ENCODE peak calls at places on chromosomes 6 and 20, in ten cellular contexts. U, Y, E, O, S, C, M, X, N and H are unnamed samples. For H3K9me3, the result is how much of the 10 kb centered on the place peaks cover.

GRCh38 chr20:49323622-49324238 is 45.9 kb upstream of the ZNFX1 start:
- DNase-seq in E (no peak), C (peak), U (no peak), Y (no peak), O (peak), X (no peak), M (no peak), S (peak), N (peak), H (peak)

GRCh38 chr20:37526839-37527637 is 638 bp downstream of the BLCAP start:
- DNase-seq in Y (no peak), M (no peak), N (peak), S (peak), C (peak), X (peak), E (no peak), U (no peak), O (peak), H (no peak)

GRCh38 chr6:32852844-32853540 is 512 bp downstream of the TAP1 start:
- DNase-seq in M (peak), C (peak), Y (peak), X (peak), U (peak), N (peak), S (peak), E (peak), O (no peak), H (no peak)

GRCh38 chr6:28488916-28489365 is 26.7 kb downstream of the GPX6 start:
- DNase-seq in M (no peak), X (peak), E (no peak), S (peak), U (no peak), C (peak), Y (peak), N (peak), O (peak), H (peak)

GRCh38 chr6:124955108-124955851 is 7.0 kb upstream of the RNF217 start:
- DNase-seq in Y (no peak), N (no peak), U (no peak), M (no peak), X (peak), S (peak), E (no peak), C (no peak), O (no peak), H (no peak)

GRCh38 chr6:94487371-94487770 is 1068.0 kb upstream of the EPHA7 start:
- DNase-seq in U (no peak), S (no peak), X (no peak), O (no peak), E (no peak), Y (no peak), N (no peak), M (no peak), C (peak), H (no peak)

GRCh38 chr6:31513456-31514165 is 15.2 kb upstream of the MCCD1 start:
- DNase-seq in E (peak), U (no peak), S (no peak), M (no peak), X (no peak), O (no peak), C (peak), N (no peak), Y (no peak), H (no peak)

GRCh38 chr6:24658573-24659511 is 7.9 kb downstream of the TDP2 start:
- DNase-seq in E (no peak), N (peak), M (no peak), S (no peak), U (no peak), X (no peak), Y (no peak), C (peak), O (peak), H (peak)

GRCh38 chr6:109381747-109382575 is at the start of gene CD164:
- DNase-seq in E (peak), O (peak), M (peak), U (peak), S (peak), Y (peak), X (peak), C (peak), N (peak), H (peak)

GRCh38 chr6:147579667-147580066 is 71.2 kb downstream of the SAMD5 start:
- DNase-seq in U (no peak), M (no peak), E (no peak), S (no peak), Y (no peak), X (no peak), N (no peak), C (peak), O (no peak), H (no peak)

GRCh38 chr6:75735491-75736186 is 13.4 kb upstream of the MYO6 start:
- DNase-seq in U (peak), Y (no peak), M (no peak), S (no peak), X (no peak), C (peak), E (no peak), O (no peak), N (peak), H (no peak)

GRCh38 chr6:10175330-10175729 is 239.5 kb downstream of the TFAP2A start:
- DNase-seq in C (peak), U (no peak), Y (no peak), M (no peak), X (no peak), O (no peak), S (no peak), E (no peak), N (no peak), H (no peak)

GRCh38 chr6:77292564-77293546 is 170.4 kb downstream of the HTR1B start:
- DNase-seq in Y (no peak), U (no peak), M (no peak), S (no peak), C (peak), N (peak), O (no peak), X (no peak), E (no peak), H (peak)

GRCh38 chr6:24749292-24749691 is 25.4 kb upstream of the GMNN start:
- DNase-seq in C (no peak), S (no peak), O (no peak), E (no peak), M (no peak), N (no peak), X (no peak), Y (no peak), U (no peak), H (no peak)

GRCh38 chr6:7841781-7842468 is 68.7 kb downstream of the TXNDC5 start:
- DNase-seq in M (no peak), C (no peak), U (no peak), E (no peak), X (no peak), N (no peak), O (no peak), Y (no peak), S (no peak), H (no peak)

GRCh38 chr6:34276881-34277762 is 28.3 kb upstream of the SMIM29 start:
- DNase-seq in E (no peak), N (no peak), O (no peak), Y (no peak), S (no peak), C (no peak), X (no peak), U (no peak), M (peak), H (no peak)

GRCh38 chr20:59217162-59217561 is 53.5 kb downstream of the ZNF831 start:
- DNase-seq in M (no peak), Y (no peak), U (no peak), E (no peak), X (no peak), N (no peak), O (no peak), S (no peak), C (no peak), H (no peak)

GRCh38 chr6:43873806-43874714 is 104.0 kb downstream of the VEGFA start:
- DNase-seq in S (no peak), X (peak), M (no peak), N (no peak), Y (no peak), C (peak), O (peak), E (no peak), U (peak), H (no peak)

GRCh38 chr20:23452776-23453175 is at the start of gene CST11:
- DNase-seq in N (no peak), Y (no peak), U (no peak), S (no peak), C (no peak), O (no peak), M (peak), X (no peak), E (no peak), H (no peak)

GRCh38 chr6:123529843-123530242 is 106.9 kb downstream of the TRDN start:
- DNase-seq in C (no peak), U (no peak), O (no peak), M (no peak), S (peak), Y (no peak), X (no peak), E (no peak), N (peak), H (no peak)

DNA sequence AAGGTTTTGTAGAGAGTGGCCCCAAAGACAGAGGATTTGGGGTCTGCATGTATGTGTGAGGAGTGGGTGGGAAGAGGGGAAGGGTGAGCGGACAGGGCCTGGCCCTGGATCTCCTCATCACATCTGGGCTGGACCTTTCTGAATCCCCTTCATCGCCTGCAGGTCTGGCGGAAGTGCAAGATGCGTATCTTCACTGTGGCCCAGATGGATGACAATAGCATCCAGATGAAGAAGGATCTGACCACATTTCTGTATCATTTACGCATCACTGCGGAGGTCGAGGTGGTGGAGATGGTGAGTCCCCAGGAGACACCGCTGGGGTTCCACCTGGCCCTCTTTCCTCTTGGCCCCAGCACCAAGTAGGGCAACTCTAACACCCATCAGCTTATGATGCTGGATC is 24.4 kb downstream of the SLC12A5 start:
- DNase-seq in M (no peak), S (no peak), E (no peak), C (no peak), U (no peak), Y (no peak), O (no peak), N (no peak), X (no peak), H (no peak)
- H3K4me3 ChIP-seq in M (no peak), S (no peak), E (no peak), C (no peak), U (no peak), Y (no peak), O (no peak), N (no peak), X (no peak), H (no peak)

DNA sequence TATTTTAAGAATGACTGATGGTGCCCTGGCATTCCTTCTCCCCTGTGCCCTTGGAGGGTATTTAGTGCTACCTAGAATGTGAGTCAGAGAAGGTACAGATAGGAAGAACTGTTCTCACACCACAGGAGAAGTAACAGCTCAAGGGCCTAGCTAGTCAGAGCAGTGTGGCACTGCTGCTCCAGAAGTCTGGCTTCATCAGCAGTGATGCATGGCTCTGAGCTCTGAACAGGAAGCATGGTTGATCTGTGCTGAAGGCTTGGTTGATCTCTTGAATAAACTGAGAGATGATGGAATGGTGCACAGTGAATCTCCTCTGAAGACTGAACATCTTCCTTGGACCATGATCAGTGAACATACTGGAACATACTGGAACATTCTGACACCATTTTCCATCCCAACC is 425.3 kb upstream of the SLC35B3 start:
- DNase-seq in N (no peak), O (no peak), E (no peak), C (no peak), S (no peak), M (no peak), U (no peak), Y (no peak), X (no peak), H (no peak)
- TF ChIP-seq CTCF in N (no peak), O (no peak), E (no peak), C (no peak), S (no peak), M (no peak), U (no peak), Y (no peak), X (no peak), H (no peak)

DNA sequence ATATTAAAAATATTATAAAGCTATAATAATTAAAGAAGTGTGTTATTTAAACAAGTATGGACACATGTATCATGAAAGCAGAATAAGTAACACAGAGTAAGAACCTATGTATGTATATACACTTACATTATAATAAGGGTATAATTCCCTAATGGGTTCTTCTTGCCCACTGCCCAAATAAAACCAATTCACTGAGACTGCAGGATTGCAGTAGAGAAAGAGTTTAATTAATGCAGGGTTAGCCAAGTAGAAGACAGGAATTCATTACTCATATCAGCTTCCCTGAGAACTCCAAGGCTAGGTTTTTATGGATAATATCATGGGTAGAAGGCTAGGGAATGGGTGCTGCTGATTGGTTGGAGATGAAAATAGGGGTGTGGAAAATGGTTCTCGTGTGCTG is 53.8 kb upstream of the SAMD3 start:
- DNase-seq in N (no peak), C (no peak), X (no peak), Y (no peak), E (no peak), U (no peak), M (no peak), S (no peak), O (no peak), H (no peak)
- H3K9me3 ChIP-seq in N (under half), C (under half), X (under half), Y (under half), E (under half), U (under half), M (under half), S (under half), O (half or more), H (under half)

GRCh38 chr6:166306378-166307081 is 1.7 kb downstream of the PRR18 start:
- DNase-seq in S (no peak), Y (no peak), E (no peak), U (no peak), N (no peak), C (no peak), X (no peak), M (no peak), O (no peak), H (no peak)

GRCh38 chr6:166308769-166309589 is 787 bp upstream of the PRR18 start:
- DNase-seq in U (peak), Y (no peak), X (peak), C (no peak), S (no peak), O (no peak), N (no peak), M (peak), E (no peak), H (no peak)

GRCh38 chr6:166307981-166308768 is at the start of gene PRR18:
- DNase-seq in O (peak), Y (no peak), M (peak), C (no peak), S (peak), N (no peak), E (no peak), X (peak), U (peak), H (no peak)

GRCh38 chr6:166305562-166306117 is 2.6 kb downstream of the PRR18 start:
- DNase-seq in X (no peak), N (no peak), U (no peak), O (no peak), M (peak), C (no peak), S (no peak), E (no peak), Y (no peak), H (no peak)

GRCh38 chr6:166307082-166307980 is 861 bp downstream of the PRR18 start:
- DNase-seq in U (peak), M (peak), N (no peak), C (no peak), Y (no peak), E (no peak), S (peak), O (peak), X (peak), H (no peak)
- H3K4me3 ChIP-seq in U (no peak), M (peak), N (peak), C (no peak), Y (peak), E (peak), S (peak), O (no peak), X (peak), H (peak)

GRCh38 chr6:84763397-84764331 is 734 bp downstream of the TBX18 start:
- DNase-seq in U (peak), O (peak), E (peak), S (peak), M (peak), Y (peak), X (peak), N (peak), C (no peak), H (no peak)
- TF ChIP-seq CTCF in U (no peak), O (no peak), E (no peak), S (peak), M (peak), Y (no peak), X (no peak), N (no peak), C (no peak), H (no peak)

GRCh38 chr20:30922129-30922528 is 335.3 kb upstream of the DEFB115 start:
- DNase-seq in C (no peak), N (no peak), O (no peak), X (no peak), M (no peak), Y (no peak), S (no peak), U (no peak), E (no peak), H (no peak)
- H3K9me3 ChIP-seq in C (under half), N (under half), O (under half), X (under half), M (under half), Y (under half), S (under half), U (under half), E (under half), H (under half)

GRCh38 chr6:122407712-122408111 is 8.3 kb downstream of the HSF2 start:
- DNase-seq in X (no peak), S (no peak), N (no peak), M (no peak), Y (no peak), C (no peak), O (no peak), E (no peak), U (no peak), H (no peak)

GRCh38 chr6:122405417-122405816 is 6.0 kb downstream of the HSF2 start:
- DNase-seq in S (no peak), N (peak), O (no peak), U (no peak), E (no peak), Y (no peak), M (no peak), C (peak), X (no peak), H (no peak)

GRCh38 chr6:122406187-122406586 is 6.7 kb downstream of the HSF2 start:
- DNase-seq in C (no peak), M (no peak), O (no peak), X (no peak), S (no peak), U (no peak), E (no peak), N (no peak), Y (no peak), H (no peak)

GRCh38 chr6:122408697-122409458 is 9.4 kb downstream of the HSF2 start:
- DNase-seq in C (no peak), O (no peak), U (no peak), E (no peak), M (no peak), S (no peak), Y (no peak), X (no peak), N (no peak), H (no peak)

DNA sequence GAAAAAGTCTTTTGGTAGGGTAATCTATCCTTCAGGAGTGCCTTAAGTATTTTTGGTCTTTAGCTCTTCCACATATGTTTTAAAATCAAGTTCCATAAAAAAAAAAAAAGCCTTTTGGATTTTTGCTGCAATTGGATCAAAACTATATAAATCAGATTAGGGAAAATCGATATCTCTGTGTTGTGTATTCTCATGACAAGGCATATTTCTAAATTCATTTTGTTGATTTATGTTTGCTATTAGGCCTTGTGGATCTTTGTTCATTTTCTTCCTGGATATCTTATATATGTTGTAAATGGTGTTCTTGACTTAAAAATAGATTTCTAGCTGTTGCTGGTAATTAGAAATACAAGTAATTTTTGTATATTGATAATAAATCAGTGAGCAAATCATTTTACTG is 8.8 kb downstream of the HSF2 start:
- DNase-seq in C (no peak), O (no peak), X (no peak), Y (no peak), S (no peak), N (no peak), U (no peak), E (no peak), M (no peak), H (no peak)
- H3K4me3 ChIP-seq in C (no peak), O (no peak), X (no peak), Y (no peak), S (no peak), N (no peak), U (no peak), E (no peak), M (no peak), H (no peak)